ENCODE peak calls at places on chromosomes 7 and 10, in nine cellular contexts. N, F, H, P, W, R, M, O and S are unnamed samples.
A peak's percentile ranks its signal among the peaks of the same experiment; 100 is the strongest.

GRCh38 chr10:123203393-123204126 is 49.4 kb downstream of the BUB3 start:
- DNase-seq in H (no peak), R (no peak), W (no peak), P (no peak), F (no peak), O (no peak), M (no peak), N (no peak), S (no peak)

GRCh38 chr10:14949291-14949690 is 4.6 kb downstream of the DCLRE1C start:
- DNase-seq in F (no peak), O (no peak), R (no peak), H (no peak), M (no peak), N (no peak), P (no peak), W (no peak), S (no peak)

GRCh38 chr10:61899045-61899444 is 2.5 kb upstream of the ARID5B start:
- DNase-seq in M (no peak), R (no peak), N (no peak), W (peak; percentile 53), P (no peak), O (no peak), H (no peak), F (peak; percentile 55), S (no peak)

GRCh38 chr7:130752424-130752823 is 18.4 kb upstream of the KLF14 start:
- DNase-seq in M (no peak), H (no peak), F (no peak), W (no peak), O (no peak), R (no peak), P (no peak), N (no peak), S (no peak)

GRCh38 chr10:91805110-91805825 is 7.0 kb downstream of the TNKS2 start:
- DNase-seq in F (no peak), W (no peak), P (no peak), N (no peak), R (no peak), H (no peak), M (no peak), O (no peak), S (no peak)

GRCh38 chr7:102220929-102221850 is 65.5 kb upstream of the SH2B2 start:
- DNase-seq in W (no peak), O (no peak), N (no peak), M (no peak), F (no peak), R (no peak), P (no peak), H (no peak), S (no peak)

GRCh38 chr7:24825315-24825917 is 68.2 kb upstream of the GSDME start:
- DNase-seq in N (no peak), O (no peak), F (no peak), H (no peak), M (no peak), W (no peak), P (no peak), R (no peak), S (no peak)

GRCh38 chr10:90447836-90448235 is 410.0 kb downstream of the HTR7 start:
- DNase-seq in O (no peak), F (no peak), R (no peak), P (no peak), N (no peak), H (no peak), W (no peak), M (no peak), S (no peak)

GRCh38 chr10:77564781-77565589 is 72.6 kb downstream of the KCNMA1 start:
- DNase-seq in O (no peak), R (no peak), P (no peak), H (peak; percentile 59), M (no peak), W (no peak), N (peak; percentile 87), F (no peak), S (no peak)

GRCh38 chr7:98252655-98253054 is 623 bp upstream of the TECPR1 start:
- DNase-seq in N (no peak), M (peak; percentile 55), W (no peak), F (no peak), H (no peak), P (no peak), R (no peak), O (no peak), S (peak; percentile 42)

GRCh38 chr7:98251844-98252639 is at the start of gene TECPR1:
- DNase-seq in O (peak; percentile 95), N (peak; percentile 81), H (peak; percentile 98), M (peak; percentile 98), P (peak; percentile 98), F (peak; percentile 88), W (peak; percentile 97), R (peak; percentile 98), S (peak; percentile 98)

GRCh38 chr7:98257701-98258100 is 5.7 kb upstream of the TECPR1 start:
- DNase-seq in P (no peak), O (no peak), W (no peak), M (no peak), H (no peak), R (no peak), F (no peak), N (no peak), S (no peak)

GRCh38 chr7:98254516-98254915 is 2.5 kb upstream of the TECPR1 start:
- DNase-seq in P (no peak), O (no peak), M (no peak), W (no peak), N (no peak), F (no peak), H (no peak), R (no peak), S (no peak)

DNA sequence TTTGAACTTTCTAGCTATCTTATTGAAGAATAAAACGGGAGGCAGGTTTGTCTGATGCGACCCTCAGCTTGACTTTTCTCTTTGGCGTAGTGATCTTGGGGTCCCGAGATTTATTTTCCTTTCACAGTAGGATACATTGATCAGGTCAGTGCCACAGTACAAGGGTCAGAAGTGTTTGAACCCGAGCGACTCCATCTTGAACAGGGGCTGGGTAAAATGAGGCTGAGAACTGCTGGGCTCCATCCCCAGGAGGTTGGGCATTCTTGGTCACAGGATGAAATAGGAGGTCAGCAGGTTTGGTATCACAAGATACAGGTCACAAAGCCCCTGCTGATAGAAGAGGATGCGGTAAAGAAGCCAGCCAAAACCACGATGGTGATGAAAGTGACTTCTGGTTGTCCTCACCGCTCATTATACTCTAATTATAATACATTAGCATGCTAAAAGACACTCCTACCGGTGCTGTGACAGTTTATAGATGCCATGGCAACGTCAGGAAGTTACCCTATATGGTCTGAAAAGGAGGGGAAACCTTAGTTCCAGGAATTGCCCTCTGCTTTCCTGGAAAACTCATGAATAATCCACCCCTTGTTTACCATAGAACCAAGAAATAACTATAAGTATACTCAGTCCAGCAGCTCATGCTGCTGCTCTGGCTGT is 3.0 kb upstream of the TECPR1 start:
- DNase-seq in H (no peak), N (no peak), O (no peak), M (no peak), R (no peak), W (no peak), P (no peak), F (no peak), S (no peak)
- H3K4me1 ChIP-seq in H (peaks cover 20% of the 10 kb centered on the region), N (no peaks in the 10 kb centered on the region), O (peaks cover 12% of the 10 kb centered on the region), M (peaks cover 23% of the 10 kb centered on the region), R (peaks cover 27% of the 10 kb centered on the region), W (peaks cover 8% of the 10 kb centered on the region), P (peaks cover 14% of the 10 kb centered on the region), F (no peaks in the 10 kb centered on the region), S (no peaks in the 10 kb centered on the region)

DNA sequence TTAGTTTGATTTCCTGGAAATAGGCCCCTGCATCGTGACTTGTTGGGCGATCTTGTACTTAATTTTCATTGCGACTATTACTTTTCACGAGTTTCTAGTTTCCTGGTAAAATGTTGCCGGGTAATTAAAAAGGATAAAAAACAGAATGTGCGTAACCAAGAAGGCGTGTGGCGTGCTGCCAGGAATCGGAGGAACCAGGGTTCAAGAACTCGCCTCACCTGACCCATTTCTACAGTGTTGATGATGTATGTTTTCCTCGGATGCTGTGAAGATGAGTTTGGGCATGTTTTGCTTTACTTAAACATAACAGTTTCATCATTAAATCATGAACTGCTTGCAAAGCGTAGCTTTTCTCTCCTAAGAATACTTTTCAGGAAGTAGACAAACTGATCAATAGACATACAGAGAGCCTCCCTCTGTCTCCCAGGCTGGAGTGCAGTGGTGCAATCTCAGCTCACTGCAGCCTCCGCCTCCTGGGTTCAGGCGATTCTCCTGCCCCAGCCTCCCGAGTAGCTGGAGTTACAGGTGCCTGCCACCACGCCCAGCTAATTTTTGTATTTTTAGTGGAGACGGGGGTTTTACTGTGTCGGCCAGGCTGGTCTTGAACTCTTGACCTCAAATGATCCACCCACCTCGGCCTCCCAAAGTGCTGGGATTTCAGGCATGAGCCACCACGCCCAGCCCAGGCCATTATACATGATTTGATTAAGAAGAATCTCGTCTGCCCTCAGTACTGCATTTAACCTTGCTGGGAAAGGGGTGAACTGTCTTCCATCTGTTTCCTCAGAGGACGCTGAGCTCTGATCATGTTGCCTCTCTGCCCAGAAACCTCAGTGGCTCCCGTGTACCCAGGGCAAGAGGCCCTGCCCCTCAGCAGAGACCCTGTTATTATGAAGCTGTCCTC is 9.1 kb downstream of the FOXK1 start:
- DNase-seq in O (no peak), R (no peak), P (no peak), H (no peak), M (no peak), N (no peak), W (no peak), F (no peak), S (no peak)
- H3K4me1 ChIP-seq in O (peaks cover 48% of the 10 kb centered on the region), R (peaks cover 62% of the 10 kb centered on the region), P (peaks cover 80% of the 10 kb centered on the region), H (peaks cover 55% of the 10 kb centered on the region), M (peaks cover 10% of the 10 kb centered on the region), N (no peaks in the 10 kb centered on the region), W (no peaks in the 10 kb centered on the region), F (peaks cover 13% of the 10 kb centered on the region), S (peaks cover 12% of the 10 kb centered on the region)

GRCh38 chr10:59896186-59896585 is 10.2 kb downstream of the CCDC6 start:
- DNase-seq in F (no peak), O (no peak), P (no peak), M (peak; percentile 73), H (peak; percentile 85), R (no peak), W (no peak), N (no peak), S (peak; percentile 62)

GRCh38 chr10:59892697-59893096 is 13.7 kb downstream of the CCDC6 start:
- DNase-seq in F (no peak), N (no peak), R (peak; percentile 55), P (no peak), O (no peak), H (peak; percentile 82), M (no peak), W (no peak), S (no peak)

GRCh38 chr10:59891919-59892318 is 14.4 kb downstream of the CCDC6 start:
- DNase-seq in W (no peak), H (no peak), M (no peak), P (no peak), R (no peak), F (no peak), N (no peak), O (no peak), S (no peak)

GRCh38 chr10:59895629-59896116 is 10.7 kb downstream of the CCDC6 start:
- DNase-seq in M (no peak), H (no peak), W (no peak), N (no peak), P (no peak), O (peak; percentile 44), R (no peak), F (no peak), S (no peak)

GRCh38 chr10:59894114-59894513 is 12.2 kb downstream of the CCDC6 start:
- DNase-seq in F (no peak), M (peak; percentile 61), W (no peak), P (peak; percentile 53), N (no peak), H (peak; percentile 83), O (peak; percentile 87), R (peak; percentile 75), S (peak; percentile 37)
- H3K4me1 ChIP-seq in F (peaks cover 11% of the 10 kb centered on the region), M (peaks cover 47% of the 10 kb centered on the region), W (no peaks in the 10 kb centered on the region), P (peaks cover 69% of the 10 kb centered on the region), N (no peaks in the 10 kb centered on the region), H (peaks cover 69% of the 10 kb centered on the region), O (peaks cover 11% of the 10 kb centered on the region), R (peaks cover 70% of the 10 kb centered on the region), S (peaks cover 22% of the 10 kb centered on the region)

GRCh38 chr7:151744051-151744580 is 132.8 kb downstream of the PRKAG2 start:
- DNase-seq in N (no peak), W (no peak), M (peak; percentile 48), P (no peak), R (no peak), H (no peak), O (no peak), F (no peak), S (no peak)
- H3K4me1 ChIP-seq in N (peaks cover 12% of the 10 kb centered on the region), W (no peaks in the 10 kb centered on the region), M (peaks cover 15% of the 10 kb centered on the region), P (peaks cover 38% of the 10 kb centered on the region), R (peaks cover 38% of the 10 kb centered on the region), H (peaks cover 35% of the 10 kb centered on the region), O (no peaks in the 10 kb centered on the region), F (no peaks in the 10 kb centered on the region), S (peaks cover 11% of the 10 kb centered on the region)